ENCODE peak calls at places on chromosomes 12 and 14, in eight cellular contexts. One of them, this sample, is unnamed.

GRCh38 chr12:29429999-29430698 is 49.2 kb upstream of the ERGIC2 start:
- DNase-seq in progenitor cell of endocrine pancreas: no peak
- DNase-seq in EL: no peak
- DNase-seq in RCC 7860: peak
- DNase-seq in activated CD4-positive, alpha-beta T cell treated with anti-CD3 and anti-CD28 coated beads, Interleukin-2, amount 50 U/mL, for 1 hour: no peak
- DNase-seq in RWPE1: peak
- DNase-seq in effector memory CD8-positive, alpha-beta T cell: no peak
- DNase-seq in NCI-H510A treated with DMSO at 0.1 percent for 48 hours: no peak
- DNase-seq in this sample: no peak

GRCh38 chr14:105839425-105840265 is 313.3 kb downstream of the TMEM121 start:
- DNase-seq in progenitor cell of endocrine pancreas: no peak
- DNase-seq in EL: no peak
- DNase-seq in RCC 7860: no peak
- DNase-seq in activated CD4-positive, alpha-beta T cell treated with anti-CD3 and anti-CD28 coated beads, Interleukin-2, amount 50 U/mL, for 1 hour: no peak
- DNase-seq in RWPE1: no peak
- DNase-seq in effector memory CD8-positive, alpha-beta T cell: no peak
- DNase-seq in NCI-H510A treated with DMSO at 0.1 percent for 48 hours: no peak
- DNase-seq in this sample: no peak

GRCh38 chr12:128076188-128076587 is 190.8 kb upstream of the TMEM132C start:
- DNase-seq in progenitor cell of endocrine pancreas: no peak
- DNase-seq in EL: peak
- DNase-seq in RCC 7860: peak
- DNase-seq in activated CD4-positive, alpha-beta T cell treated with anti-CD3 and anti-CD28 coated beads, Interleukin-2, amount 50 U/mL, for 1 hour: no peak
- DNase-seq in RWPE1: peak
- DNase-seq in effector memory CD8-positive, alpha-beta T cell: no peak
- DNase-seq in NCI-H510A treated with DMSO at 0.1 percent for 48 hours: no peak
- DNase-seq in this sample: no peak

GRCh38 chr14:71703477-71703876 is 228.8 kb upstream of the RGS6 start:
- DNase-seq in progenitor cell of endocrine pancreas: no peak
- DNase-seq in EL: no peak
- DNase-seq in RCC 7860: no peak
- DNase-seq in activated CD4-positive, alpha-beta T cell treated with anti-CD3 and anti-CD28 coated beads, Interleukin-2, amount 50 U/mL, for 1 hour: no peak
- DNase-seq in RWPE1: no peak
- DNase-seq in effector memory CD8-positive, alpha-beta T cell: no peak
- DNase-seq in NCI-H510A treated with DMSO at 0.1 percent for 48 hours: no peak
- DNase-seq in this sample: no peak

GRCh38 chr12:123267335-123267920 is 4.2 kb downstream of the CDK2AP1 start:
- DNase-seq in progenitor cell of endocrine pancreas: no peak
- DNase-seq in EL: no peak
- DNase-seq in RCC 7860: no peak
- DNase-seq in activated CD4-positive, alpha-beta T cell treated with anti-CD3 and anti-CD28 coated beads, Interleukin-2, amount 50 U/mL, for 1 hour: no peak
- DNase-seq in RWPE1: no peak
- DNase-seq in effector memory CD8-positive, alpha-beta T cell: no peak
- DNase-seq in NCI-H510A treated with DMSO at 0.1 percent for 48 hours: no peak
- DNase-seq in this sample: no peak

GRCh38 chr14:68285421-68286179 is 466.0 kb downstream of the RAD51B start:
- DNase-seq in progenitor cell of endocrine pancreas: no peak
- DNase-seq in EL: peak
- DNase-seq in RCC 7860: no peak
- DNase-seq in activated CD4-positive, alpha-beta T cell treated with anti-CD3 and anti-CD28 coated beads, Interleukin-2, amount 50 U/mL, for 1 hour: peak
- DNase-seq in RWPE1: no peak
- DNase-seq in effector memory CD8-positive, alpha-beta T cell: peak
- DNase-seq in NCI-H510A treated with DMSO at 0.1 percent for 48 hours: no peak
- DNase-seq in this sample: no peak

GRCh38 chr12:49868952-49869815 is 26.3 kb upstream of the BCDIN3D start:
- DNase-seq in progenitor cell of endocrine pancreas: no peak
- DNase-seq in EL: peak
- DNase-seq in RCC 7860: peak
- DNase-seq in activated CD4-positive, alpha-beta T cell treated with anti-CD3 and anti-CD28 coated beads, Interleukin-2, amount 50 U/mL, for 1 hour: no peak
- DNase-seq in RWPE1: no peak
- DNase-seq in effector memory CD8-positive, alpha-beta T cell: no peak
- DNase-seq in NCI-H510A treated with DMSO at 0.1 percent for 48 hours: peak
- DNase-seq in this sample: peak

GRCh38 chr12:108580531-108580930 is 17.4 kb downstream of the TMEM119 start:
- DNase-seq in progenitor cell of endocrine pancreas: no peak
- DNase-seq in EL: no peak
- DNase-seq in RCC 7860: no peak
- DNase-seq in activated CD4-positive, alpha-beta T cell treated with anti-CD3 and anti-CD28 coated beads, Interleukin-2, amount 50 U/mL, for 1 hour: no peak
- DNase-seq in RWPE1: no peak
- DNase-seq in effector memory CD8-positive, alpha-beta T cell: no peak
- DNase-seq in NCI-H510A treated with DMSO at 0.1 percent for 48 hours: no peak
- DNase-seq in this sample: no peak

GRCh38 chr12:104097954-104098353 is 33.6 kb downstream of the HCFC2 start:
- DNase-seq in progenitor cell of endocrine pancreas: no peak
- DNase-seq in EL: no peak
- DNase-seq in RCC 7860: no peak
- DNase-seq in activated CD4-positive, alpha-beta T cell treated with anti-CD3 and anti-CD28 coated beads, Interleukin-2, amount 50 U/mL, for 1 hour: no peak
- DNase-seq in RWPE1: no peak
- DNase-seq in effector memory CD8-positive, alpha-beta T cell: no peak
- DNase-seq in NCI-H510A treated with DMSO at 0.1 percent for 48 hours: no peak
- DNase-seq in this sample: no peak

GRCh38 chr14:69882086-69882864 is 3.1 kb downstream of the SMOC1 start:
- DNase-seq in progenitor cell of endocrine pancreas: no peak
- DNase-seq in EL: no peak
- DNase-seq in RCC 7860: no peak
- DNase-seq in activated CD4-positive, alpha-beta T cell treated with anti-CD3 and anti-CD28 coated beads, Interleukin-2, amount 50 U/mL, for 1 hour: no peak
- DNase-seq in RWPE1: no peak
- DNase-seq in effector memory CD8-positive, alpha-beta T cell: no peak
- DNase-seq in NCI-H510A treated with DMSO at 0.1 percent for 48 hours: no peak
- DNase-seq in this sample: no peak

GRCh38 chr12:103712191-103712590 is 125.1 kb downstream of the STAB2 start:
- DNase-seq in progenitor cell of endocrine pancreas: no peak
- DNase-seq in EL: no peak
- DNase-seq in RCC 7860: no peak
- DNase-seq in activated CD4-positive, alpha-beta T cell treated with anti-CD3 and anti-CD28 coated beads, Interleukin-2, amount 50 U/mL, for 1 hour: no peak
- DNase-seq in RWPE1: no peak
- DNase-seq in effector memory CD8-positive, alpha-beta T cell: no peak
- DNase-seq in NCI-H510A treated with DMSO at 0.1 percent for 48 hours: no peak
- DNase-seq in this sample: no peak

GRCh38 chr12:124914392-124915248 is at the start of gene UBC:
- DNase-seq in progenitor cell of endocrine pancreas: peak
- DNase-seq in EL: peak
- DNase-seq in RCC 7860: peak
- DNase-seq in activated CD4-positive, alpha-beta T cell treated with anti-CD3 and anti-CD28 coated beads, Interleukin-2, amount 50 U/mL, for 1 hour: peak
- DNase-seq in RWPE1: peak
- DNase-seq in effector memory CD8-positive, alpha-beta T cell: peak
- DNase-seq in NCI-H510A treated with DMSO at 0.1 percent for 48 hours: no peak
- DNase-seq in this sample: peak

GRCh38 chr12:132044661-132045412 is 95.1 kb downstream of the EP400 start:
- DNase-seq in progenitor cell of endocrine pancreas: no peak
- DNase-seq in EL: no peak
- DNase-seq in RCC 7860: no peak
- DNase-seq in activated CD4-positive, alpha-beta T cell treated with anti-CD3 and anti-CD28 coated beads, Interleukin-2, amount 50 U/mL, for 1 hour: no peak
- DNase-seq in RWPE1: no peak
- DNase-seq in effector memory CD8-positive, alpha-beta T cell: no peak
- DNase-seq in NCI-H510A treated with DMSO at 0.1 percent for 48 hours: no peak
- DNase-seq in this sample: no peak

GRCh38 chr14:100894416-100894815 is 9.1 kb downstream of the RTL1 start:
- DNase-seq in progenitor cell of endocrine pancreas: no peak
- DNase-seq in EL: no peak
- DNase-seq in RCC 7860: no peak
- DNase-seq in activated CD4-positive, alpha-beta T cell treated with anti-CD3 and anti-CD28 coated beads, Interleukin-2, amount 50 U/mL, for 1 hour: no peak
- DNase-seq in RWPE1: no peak
- DNase-seq in effector memory CD8-positive, alpha-beta T cell: no peak
- DNase-seq in NCI-H510A treated with DMSO at 0.1 percent for 48 hours: no peak
- DNase-seq in this sample: no peak